ENCODE peak calls at places on chromosomes 13 and 19, in ten cellular contexts. One of them, this sample, is unnamed.

GRCh38 chr13:112248406-112248760 is 127.8 kb upstream of the SPACA7 start:
- DNase-seq in spleen: peak
- DNase-seq in brain microvascular endothelial cell: no peak
- DNase-seq in epithelial cell of esophagus: no peak
- DNase-seq in uterus: no peak
- DNase-seq in retinal pigment epithelial cell: no peak
- DNase-seq in breast epithelium: no peak
- DNase-seq in fibroblast of lung: no peak
- DNase-seq in heart right ventricle: no peak
- DNase-seq in fibroblast of mammary gland: no peak
- DNase-seq in this sample: no peak

GRCh38 chr13:110281736-110282135 is 25.2 kb downstream of the COL4A1 start:
- DNase-seq in fibroblast of mammary gland: no peak
- DNase-seq in fibroblast of lung: no peak
- DNase-seq in breast epithelium: no peak
- DNase-seq in retinal pigment epithelial cell: no peak
- DNase-seq in uterus: no peak
- DNase-seq in spleen: no peak
- DNase-seq in heart right ventricle: no peak
- DNase-seq in epithelial cell of esophagus: no peak
- DNase-seq in brain microvascular endothelial cell: no peak
- DNase-seq in this sample: no peak

GRCh38 chr19:18274776-18275356 is 614 bp upstream of the IQCN start:
- DNase-seq in fibroblast of lung: peak
- DNase-seq in brain microvascular endothelial cell: peak
- DNase-seq in fibroblast of mammary gland: peak
- DNase-seq in breast epithelium: peak
- DNase-seq in epithelial cell of esophagus: peak
- DNase-seq in uterus: peak
- DNase-seq in heart right ventricle: peak
- DNase-seq in retinal pigment epithelial cell: peak
- DNase-seq in spleen: peak
- DNase-seq in this sample: no peak

GRCh38 chr19:7565332-7565731 is 29.8 kb downstream of the PNPLA6 start:
- DNase-seq in uterus: no peak
- DNase-seq in epithelial cell of esophagus: no peak
- DNase-seq in breast epithelium: no peak
- DNase-seq in fibroblast of mammary gland: no peak
- DNase-seq in fibroblast of lung: no peak
- DNase-seq in brain microvascular endothelial cell: no peak
- DNase-seq in retinal pigment epithelial cell: no peak
- DNase-seq in spleen: no peak
- DNase-seq in heart right ventricle: no peak
- DNase-seq in this sample: no peak

GRCh38 chr19:10510301-10510802 is 6.9 kb downstream of the S1PR5 start:
- DNase-seq in spleen: no peak
- DNase-seq in uterus: no peak
- DNase-seq in fibroblast of lung: no peak
- DNase-seq in epithelial cell of esophagus: peak
- DNase-seq in heart right ventricle: no peak
- DNase-seq in breast epithelium: no peak
- DNase-seq in fibroblast of mammary gland: no peak
- DNase-seq in retinal pigment epithelial cell: no peak
- DNase-seq in brain microvascular endothelial cell: no peak
- DNase-seq in this sample: no peak

GRCh38 chr13:48561461-48562224 is 28.8 kb upstream of the RCBTB2 start:
- DNase-seq in retinal pigment epithelial cell: no peak
- DNase-seq in brain microvascular endothelial cell: no peak
- DNase-seq in spleen: no peak
- DNase-seq in uterus: no peak
- DNase-seq in breast epithelium: no peak
- DNase-seq in fibroblast of lung: no peak
- DNase-seq in heart right ventricle: no peak
- DNase-seq in epithelial cell of esophagus: no peak
- DNase-seq in fibroblast of mammary gland: no peak
- DNase-seq in this sample: no peak

GRCh38 chr13:52969373-52969772 is 59.2 kb upstream of the OLFM4 start:
- DNase-seq in retinal pigment epithelial cell: no peak
- DNase-seq in fibroblast of lung: no peak
- DNase-seq in epithelial cell of esophagus: no peak
- DNase-seq in fibroblast of mammary gland: no peak
- DNase-seq in breast epithelium: no peak
- DNase-seq in brain microvascular endothelial cell: no peak
- DNase-seq in heart right ventricle: no peak
- DNase-seq in spleen: no peak
- DNase-seq in uterus: no peak
- DNase-seq in this sample: no peak

GRCh38 chr13:30738946-30739528 is 3.7 kb downstream of the ALOX5AP start:
- DNase-seq in breast epithelium: no peak
- DNase-seq in spleen: no peak
- DNase-seq in retinal pigment epithelial cell: no peak
- DNase-seq in fibroblast of lung: no peak
- DNase-seq in heart right ventricle: no peak
- DNase-seq in fibroblast of mammary gland: no peak
- DNase-seq in brain microvascular endothelial cell: no peak
- DNase-seq in uterus: no peak
- DNase-seq in epithelial cell of esophagus: no peak
- DNase-seq in this sample: no peak

GRCh38 chr13:49400755-49401659 is 42.9 kb downstream of the CAB39L start:
- DNase-seq in retinal pigment epithelial cell: peak
- DNase-seq in heart right ventricle: peak
- DNase-seq in uterus: peak
- DNase-seq in brain microvascular endothelial cell: peak
- DNase-seq in fibroblast of mammary gland: peak
- DNase-seq in spleen: no peak
- DNase-seq in breast epithelium: no peak
- DNase-seq in epithelial cell of esophagus: peak
- DNase-seq in fibroblast of lung: peak
- DNase-seq in this sample: peak

GRCh38 chr13:24033527-24034302 is 126.8 kb upstream of the SPATA13 start:
- DNase-seq in heart right ventricle: no peak
- DNase-seq in fibroblast of lung: peak
- DNase-seq in spleen: no peak
- DNase-seq in breast epithelium: no peak
- DNase-seq in uterus: no peak
- DNase-seq in fibroblast of mammary gland: peak
- DNase-seq in epithelial cell of esophagus: no peak
- DNase-seq in retinal pigment epithelial cell: no peak
- DNase-seq in brain microvascular endothelial cell: peak
- DNase-seq in this sample: peak

GRCh38 chr13:23868521-23868920 is 20.7 kb downstream of the MIPEP start:
- DNase-seq in heart right ventricle: no peak
- DNase-seq in retinal pigment epithelial cell: no peak
- DNase-seq in spleen: no peak
- DNase-seq in brain microvascular endothelial cell: peak
- DNase-seq in epithelial cell of esophagus: peak
- DNase-seq in breast epithelium: no peak
- DNase-seq in fibroblast of mammary gland: peak
- DNase-seq in uterus: no peak
- DNase-seq in fibroblast of lung: peak
- DNase-seq in this sample: peak

GRCh38 chr13:113974304-113975281 is 717 bp upstream of the C13orf46 start:
- DNase-seq in fibroblast of lung: no peak
- DNase-seq in fibroblast of mammary gland: no peak
- DNase-seq in uterus: peak
- DNase-seq in brain microvascular endothelial cell: no peak
- DNase-seq in heart right ventricle: no peak
- DNase-seq in breast epithelium: no peak
- DNase-seq in epithelial cell of esophagus: no peak
- DNase-seq in spleen: peak
- DNase-seq in retinal pigment epithelial cell: no peak
- DNase-seq in this sample: no peak

GRCh38 chr19:19661141-19661674 is 2.3 kb downstream of the ATP13A1 start:
- DNase-seq in spleen: no peak
- DNase-seq in breast epithelium: no peak
- DNase-seq in fibroblast of mammary gland: no peak
- DNase-seq in heart right ventricle: no peak
- DNase-seq in brain microvascular endothelial cell: no peak
- DNase-seq in fibroblast of lung: no peak
- DNase-seq in uterus: no peak
- DNase-seq in epithelial cell of esophagus: no peak
- DNase-seq in retinal pigment epithelial cell: no peak
- DNase-seq in this sample: no peak

GRCh38 chr19:19661675-19662251 is 1.7 kb downstream of the ATP13A1 start:
- DNase-seq in fibroblast of lung: no peak
- DNase-seq in breast epithelium: no peak
- DNase-seq in epithelial cell of esophagus: no peak
- DNase-seq in heart right ventricle: no peak
- DNase-seq in retinal pigment epithelial cell: no peak
- DNase-seq in brain microvascular endothelial cell: no peak
- DNase-seq in fibroblast of mammary gland: no peak
- DNase-seq in spleen: peak
- DNase-seq in uterus: no peak
- DNase-seq in this sample: no peak

GRCh38 chr19:19662344-19662743 is 1.1 kb downstream of the ATP13A1 start:
- DNase-seq in uterus: no peak
- DNase-seq in heart right ventricle: no peak
- DNase-seq in epithelial cell of esophagus: no peak
- DNase-seq in spleen: no peak
- DNase-seq in fibroblast of mammary gland: no peak
- DNase-seq in breast epithelium: no peak
- DNase-seq in brain microvascular endothelial cell: no peak
- DNase-seq in retinal pigment epithelial cell: no peak
- DNase-seq in fibroblast of lung: no peak
- DNase-seq in this sample: no peak

GRCh38 chr19:19662866-19663291 is 597 bp downstream of the ATP13A1 start:
- DNase-seq in epithelial cell of esophagus: no peak
- DNase-seq in spleen: no peak
- DNase-seq in uterus: no peak
- DNase-seq in retinal pigment epithelial cell: no peak
- DNase-seq in fibroblast of lung: no peak
- DNase-seq in heart right ventricle: no peak
- DNase-seq in breast epithelium: no peak
- DNase-seq in brain microvascular endothelial cell: no peak
- DNase-seq in fibroblast of mammary gland: peak
- DNase-seq in this sample: no peak

DNA sequence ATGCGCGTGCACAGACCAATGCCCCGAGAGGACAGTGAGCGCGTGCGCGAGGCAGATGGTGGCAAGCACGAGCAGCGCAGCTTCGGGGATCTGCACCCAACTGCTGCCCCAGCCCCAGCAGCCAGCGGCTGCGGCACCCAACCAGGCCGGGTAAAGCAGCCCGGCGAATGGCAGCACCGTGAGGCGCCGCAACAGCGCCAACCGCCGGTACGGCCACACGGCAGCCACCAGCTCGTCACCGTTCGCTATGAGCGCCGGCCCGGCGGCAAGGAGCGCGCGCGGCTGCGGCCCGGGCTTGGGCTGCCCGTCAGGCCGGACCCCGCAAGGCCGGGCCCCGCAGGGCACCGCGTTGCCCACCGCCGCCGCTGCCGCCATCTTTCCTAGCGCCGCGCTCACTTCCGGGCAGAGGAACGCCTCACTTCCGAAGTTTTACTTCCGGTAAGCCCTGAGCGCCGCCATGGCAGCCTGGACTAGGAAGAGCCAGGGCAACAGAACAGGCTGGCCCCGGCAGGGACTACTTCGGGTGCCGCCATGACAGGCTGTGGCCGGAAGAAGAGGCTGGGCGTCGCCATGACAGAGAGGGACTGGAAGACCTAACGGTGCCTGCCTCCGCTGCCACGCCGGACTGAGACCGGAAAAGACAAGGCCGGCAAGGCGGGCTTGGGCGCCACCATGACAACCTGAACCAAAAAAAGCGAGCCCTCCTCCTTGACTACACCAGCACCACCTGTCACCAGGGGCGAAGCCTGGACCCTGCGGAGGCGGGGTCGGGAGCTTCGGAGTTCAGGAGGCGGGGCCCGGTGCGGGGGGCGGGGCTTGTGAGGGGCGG is at the start of gene ATP13A1:
- DNase-seq in brain microvascular endothelial cell: peak
- DNase-seq in retinal pigment epithelial cell: peak
- DNase-seq in spleen: peak
- DNase-seq in breast epithelium: peak
- DNase-seq in fibroblast of mammary gland: peak
- DNase-seq in fibroblast of lung: peak
- DNase-seq in heart right ventricle: peak
- DNase-seq in uterus: peak
- DNase-seq in epithelial cell of esophagus: peak
- DNase-seq in this sample: peak
- TF ChIP-seq CTCF in brain microvascular endothelial cell: peak
- TF ChIP-seq CTCF in retinal pigment epithelial cell: no peak
- TF ChIP-seq CTCF in spleen: no peak
- TF ChIP-seq CTCF in breast epithelium: peak
- TF ChIP-seq CTCF in fibroblast of mammary gland: no peak
- TF ChIP-seq CTCF in fibroblast of lung: no peak
- TF ChIP-seq CTCF in heart right ventricle: no peak
- TF ChIP-seq CTCF in uterus: no peak
- TF ChIP-seq CTCF in epithelial cell of esophagus: no peak
- TF ChIP-seq CTCF in this sample: peak

GRCh38 chr13:20348645-20349408 is 116.7 kb upstream of the GJB6 start:
- DNase-seq in spleen: no peak
- DNase-seq in heart right ventricle: no peak
- DNase-seq in breast epithelium: no peak
- DNase-seq in fibroblast of lung: no peak
- DNase-seq in epithelial cell of esophagus: no peak
- DNase-seq in uterus: no peak
- DNase-seq in fibroblast of mammary gland: no peak
- DNase-seq in retinal pigment epithelial cell: no peak
- DNase-seq in brain microvascular endothelial cell: no peak
- DNase-seq in this sample: no peak
- H3K4me3 ChIP-seq in spleen: no peak
- H3K4me3 ChIP-seq in heart right ventricle: no peak
- H3K4me3 ChIP-seq in breast epithelium: no peak
- H3K4me3 ChIP-seq in fibroblast of lung: no peak
- H3K4me3 ChIP-seq in epithelial cell of esophagus: no peak
- H3K4me3 ChIP-seq in uterus: no peak
- H3K4me3 ChIP-seq in fibroblast of mammary gland: no peak
- H3K4me3 ChIP-seq in retinal pigment epithelial cell: no peak
- H3K4me3 ChIP-seq in brain microvascular endothelial cell: no peak
- H3K4me3 ChIP-seq in this sample: no peak

DNA sequence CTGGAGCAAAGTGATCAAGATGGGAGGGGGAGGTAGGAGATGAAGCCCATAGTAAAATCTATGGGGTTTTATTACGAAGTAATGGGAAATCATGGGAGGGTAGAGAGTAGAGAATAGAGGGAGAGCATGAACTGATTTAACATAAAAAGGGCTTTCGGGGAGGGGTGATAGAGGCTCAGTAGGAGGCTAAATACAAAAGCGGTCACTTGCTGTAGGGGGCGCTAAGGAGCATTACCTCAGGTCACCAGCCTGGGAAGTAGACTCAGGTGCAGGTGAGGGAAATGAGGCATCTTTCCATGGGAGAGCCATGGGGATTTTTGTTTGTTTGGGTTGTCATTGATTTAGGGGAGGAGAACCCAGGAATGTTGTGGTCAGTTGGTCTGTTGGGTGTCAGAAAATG is 14.1 kb downstream of the KRTDAP start:
- DNase-seq in epithelial cell of esophagus: no peak
- DNase-seq in fibroblast of lung: no peak
- DNase-seq in uterus: no peak
- DNase-seq in brain microvascular endothelial cell: no peak
- DNase-seq in spleen: no peak
- DNase-seq in heart right ventricle: no peak
- DNase-seq in retinal pigment epithelial cell: no peak
- DNase-seq in fibroblast of mammary gland: no peak
- DNase-seq in breast epithelium: no peak
- DNase-seq in this sample: no peak
- TF ChIP-seq CTCF in epithelial cell of esophagus: no peak
- TF ChIP-seq CTCF in fibroblast of lung: no peak
- TF ChIP-seq CTCF in uterus: no peak
- TF ChIP-seq CTCF in brain microvascular endothelial cell: peak
- TF ChIP-seq CTCF in spleen: no peak
- TF ChIP-seq CTCF in heart right ventricle: no peak
- TF ChIP-seq CTCF in retinal pigment epithelial cell: peak
- TF ChIP-seq CTCF in fibroblast of mammary gland: peak
- TF ChIP-seq CTCF in breast epithelium: no peak
- TF ChIP-seq CTCF in this sample: no peak

GRCh38 chr13:35699181-35699580 is 222.7 kb upstream of the MAB21L1 start:
- DNase-seq in retinal pigment epithelial cell: no peak
- DNase-seq in heart right ventricle: no peak
- DNase-seq in fibroblast of mammary gland: peak
- DNase-seq in brain microvascular endothelial cell: peak
- DNase-seq in fibroblast of lung: peak
- DNase-seq in uterus: no peak
- DNase-seq in epithelial cell of esophagus: no peak
- DNase-seq in spleen: no peak
- DNase-seq in breast epithelium: no peak
- DNase-seq in this sample: no peak
- H3K4me3 ChIP-seq in retinal pigment epithelial cell: no peak
- H3K4me3 ChIP-seq in heart right ventricle: no peak
- H3K4me3 ChIP-seq in fibroblast of mammary gland: no peak
- H3K4me3 ChIP-seq in brain microvascular endothelial cell: no peak
- H3K4me3 ChIP-seq in fibroblast of lung: peak
- H3K4me3 ChIP-seq in uterus: no peak
- H3K4me3 ChIP-seq in epithelial cell of esophagus: no peak
- H3K4me3 ChIP-seq in spleen: no peak
- H3K4me3 ChIP-seq in breast epithelium: no peak
- H3K4me3 ChIP-seq in this sample: peak